ENCODE peak calls at places on chromosome 21, in six cellular contexts. X is H9, C is astrocyte, W is stomach, R is endothelial cell of umbilical vein, S is tibial nerve. N is an unnamed sample.

GRCh38 chr21:35178812-35179211 is 129.7 kb upstream of the RUNX1 start:
- DNase-seq in X (no peak), C (peak; percentile 56), W (no peak), R (peak; percentile 10), S (no peak), N (no peak)

GRCh38 chr21:35926003-35926541 is 134.3 kb downstream of the SETD4 start:
- DNase-seq in X (no peak), C (no peak), W (no peak), R (no peak), S (no peak), N (no peak)

GRCh38 chr21:34771512-34772028 is 102.8 kb downstream of the CLIC6 start:
- DNase-seq in X (no peak), C (peak; percentile 60), W (no peak), R (peak; percentile 11), S (no peak), N (peak; percentile 5)

GRCh38 chr21:23968722-23969647 is 1638.3 kb downstream of the MRPL39 start:
- DNase-seq in X (peak; percentile 75), C (no peak), W (peak; percentile 57), R (peak; percentile 51), S (peak; percentile 61), N (peak; percentile 58)

GRCh38 chr21:38486705-38487104 is 11.6 kb downstream of the ERG start:
- DNase-seq in X (no peak), C (no peak), W (no peak), R (no peak), S (no peak), N (no peak)

GRCh38 chr21:26177741-26178452 is 7.3 kb upstream of the APP start:
- DNase-seq in X (no peak), C (peak; percentile 31), W (no peak), R (no peak), S (no peak), N (peak; percentile 37)

GRCh38 chr21:44024895-44025353 is 12.8 kb downstream of the TRAPPC10 start:
- DNase-seq in X (no peak), C (peak; percentile 75), W (no peak), R (peak; percentile 53), S (peak; percentile 38), N (no peak)

GRCh38 chr21:34730756-34731445 is 62.1 kb downstream of the CLIC6 start:
- DNase-seq in X (no peak), C (no peak), W (peak; percentile 60), R (no peak), S (no peak), N (no peak)

GRCh38 chr21:25625036-25625435 is 14.0 kb upstream of the JAM2 start:
- DNase-seq in X (no peak), C (peak; percentile 28), W (no peak), R (no peak), S (no peak), N (no peak)

GRCh38 chr21:36959020-36959835 is 7.2 kb downstream of the HLCS start:
- DNase-seq in X (peak; percentile 89), C (no peak), W (no peak), R (no peak), S (no peak), N (no peak)

GRCh38 chr21:28257276-28257675 is 735.4 kb downstream of the LTN1 start:
- DNase-seq in X (no peak), C (no peak), W (no peak), R (peak; percentile 38), S (no peak), N (no peak)

GRCh38 chr21:28253971-28254370 is 738.7 kb downstream of the LTN1 start:
- DNase-seq in X (no peak), C (no peak), W (no peak), R (no peak), S (no peak), N (no peak)

GRCh38 chr21:28253378-28253777 is 739.3 kb downstream of the LTN1 start:
- DNase-seq in X (no peak), C (peak; percentile 66), W (no peak), R (no peak), S (no peak), N (peak; percentile 9)

GRCh38 chr21:28256420-28256831 is 736.3 kb downstream of the LTN1 start:
- DNase-seq in X (no peak), C (peak; percentile 63), W (no peak), R (no peak), S (no peak), N (no peak)

GRCh38 chr21:28252923-28253322 is 739.8 kb downstream of the LTN1 start:
- DNase-seq in X (no peak), C (no peak), W (no peak), R (no peak), S (no peak), N (no peak)
- H3K27ac ChIP-seq in X (no peak overlapping the region), C (no peak overlapping the region), W (no peak overlapping the region), R (no peak overlapping the region), S (no peak overlapping the region), N (no peak overlapping the region)

GRCh38 chr21:32580949-32581348 is 4.4 kb downstream of the TCP10L start:
- DNase-seq in X (no peak), C (no peak), W (no peak), R (no peak), S (no peak), N (no peak)

GRCh38 chr21:32581732-32582131 is 3.6 kb downstream of the TCP10L start:
- DNase-seq in X (no peak), C (no peak), W (no peak), R (no peak), S (no peak), N (no peak)

GRCh38 chr21:32576011-32576410 is 9.3 kb downstream of the TCP10L start:
- DNase-seq in X (no peak), C (no peak), W (no peak), R (no peak), S (no peak), N (no peak)

GRCh38 chr21:32574946-32575925 is 10.1 kb downstream of the TCP10L start:
- DNase-seq in X (no peak), C (no peak), W (no peak), R (no peak), S (no peak), N (no peak)

GRCh38 chr21:32578107-32578691 is 7.1 kb downstream of the TCP10L start:
- DNase-seq in X (peak; percentile 79), C (no peak), W (no peak), R (peak; percentile 22), S (no peak), N (peak; percentile 16)
- TF ChIP-seq CTCF in X (peak; percentile 79), C (no peak), W (no peak), R (peak; percentile 29), S (no peak), N (peak; percentile 49)

DNA sequence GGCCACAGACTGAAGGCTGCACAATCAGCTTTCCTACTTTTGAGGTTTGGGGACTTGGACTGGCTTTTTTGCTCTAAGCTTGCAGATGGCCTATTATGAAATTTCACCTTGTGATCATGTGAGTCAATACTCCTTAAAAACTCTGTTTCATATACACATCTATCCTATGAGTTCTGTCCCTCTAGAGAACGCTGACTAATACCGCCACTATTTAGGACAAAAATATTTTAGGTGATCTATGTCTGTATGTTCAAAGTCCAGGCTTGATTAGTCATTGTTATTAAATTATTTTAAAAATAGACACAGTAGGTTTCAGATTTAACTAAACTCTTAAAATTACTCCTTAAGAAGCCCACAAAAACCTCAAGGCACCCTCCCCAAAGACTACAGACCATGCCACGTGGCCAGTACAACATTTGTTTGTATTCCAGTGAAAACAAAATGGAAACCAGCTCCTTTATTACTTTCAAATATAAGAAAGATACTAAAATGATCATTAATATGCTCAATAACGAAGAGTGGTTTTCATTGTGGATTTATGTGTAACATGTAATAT is 63.1 kb downstream of the TMPRSS15 start:
- DNase-seq in X (no peak), C (no peak), W (no peak), R (no peak), S (no peak), N (no peak)
- H3K27ac ChIP-seq in X (no peak overlapping the region), C (no peak overlapping the region), W (no peak overlapping the region), R (no peak overlapping the region), S (no peak overlapping the region), N (no peak overlapping the region)

GRCh38 chr21:31729622-31730343 is 2.1 kb downstream of the SCAF4 start:
- DNase-seq in X (no peak), C (no peak), W (no peak), R (no peak), S (no peak), N (no peak)

GRCh38 chr21:31730687-31731111 is 1.2 kb downstream of the SCAF4 start:
- DNase-seq in X (peak; percentile 82), C (peak; percentile 23), W (no peak), R (peak; percentile 39), S (peak; percentile 13), N (peak; percentile 52)

GRCh38 chr21:31732538-31732864 is 583 bp upstream of the SCAF4 start:
- DNase-seq in X (no peak), C (no peak), W (no peak), R (no peak), S (no peak), N (no peak)

GRCh38 chr21:31731802-31732537 is at the start of gene SCAF4:
- DNase-seq in X (peak; percentile 88), C (peak; percentile 78), W (peak; percentile 91), R (peak; percentile 88), S (peak; percentile 80), N (peak; percentile 91)

GRCh38 chr21:31731112-31731801 is 661 bp downstream of the SCAF4 start:
- DNase-seq in X (peak; percentile 36), C (no peak), W (peak; percentile 40), R (no peak), S (no peak), N (peak; percentile 40)
- TF ChIP-seq CTCF in X (peak; percentile 53), C (no peak), W (no peak), R (no peak), S (no peak), N (no peak)

GRCh38 chr21:45079351-45079750 is 5.0 kb downstream of the ADARB1 start:
- DNase-seq in X (peak; percentile 12), C (no peak), W (no peak), R (no peak), S (no peak), N (no peak)
- H3K27ac ChIP-seq in X (no peak overlapping the region), C (no peak overlapping the region), W (peak overlapping the region; percentile 63), R (peak overlapping the region; percentile 51), S (no peak overlapping the region), N (no peak overlapping the region)

GRCh38 chr21:22438428-22439086 is 1440.3 kb downstream of the NCAM2 start:
- DNase-seq in X (no peak), C (no peak), W (no peak), R (no peak), S (no peak), N (no peak)
- TF ChIP-seq CTCF in X (no peak), C (no peak), W (no peak), R (no peak), S (no peak), N (no peak)